ENCODE peak calls at places on chromosomes 7 and 10, in four cellular contexts. One of them, this sample, is unnamed.

GRCh38 chr10:103499881-103500280 is 6.4 kb downstream of the NEURL1 start:
- DNase-seq in Caco-2: no peak
- DNase-seq in choroid plexus epithelial cell: no peak
- DNase-seq in tibial artery: peak
- DNase-seq in this sample: no peak

GRCh38 chr10:120735315-120735714 is 115.8 kb upstream of the WDR11 start:
- DNase-seq in Caco-2: no peak
- DNase-seq in choroid plexus epithelial cell: no peak
- DNase-seq in tibial artery: no peak
- DNase-seq in this sample: no peak

GRCh38 chr7:45384499-45384898 is 189.7 kb upstream of the ADCY1 start:
- DNase-seq in Caco-2: no peak
- DNase-seq in choroid plexus epithelial cell: peak
- DNase-seq in tibial artery: no peak
- DNase-seq in this sample: peak

GRCh38 chr7:77262311-77262710 is 62.7 kb upstream of the FGL2 start:
- DNase-seq in Caco-2: no peak
- DNase-seq in choroid plexus epithelial cell: no peak
- DNase-seq in tibial artery: no peak
- DNase-seq in this sample: no peak

GRCh38 chr7:133576769-133577168 is 323.9 kb downstream of the EXOC4 start:
- DNase-seq in Caco-2: no peak
- DNase-seq in choroid plexus epithelial cell: no peak
- DNase-seq in tibial artery: no peak
- DNase-seq in this sample: no peak

GRCh38 chr10:29688230-29688634 is 53.5 kb upstream of the SVIL start:
- DNase-seq in Caco-2: peak
- DNase-seq in choroid plexus epithelial cell: no peak
- DNase-seq in tibial artery: no peak
- DNase-seq in this sample: no peak

GRCh38 chr7:67788689-67789088 is 792.1 kb downstream of the TYW1 start:
- DNase-seq in Caco-2: no peak
- DNase-seq in choroid plexus epithelial cell: peak
- DNase-seq in tibial artery: no peak
- DNase-seq in this sample: no peak

GRCh38 chr10:120423350-120424197 is 33.5 kb upstream of the PLPP4 start:
- DNase-seq in Caco-2: peak
- DNase-seq in choroid plexus epithelial cell: peak
- DNase-seq in tibial artery: no peak
- DNase-seq in this sample: peak

GRCh38 chr10:104146871-104147270 is 24.9 kb downstream of the SFR1 start:
- DNase-seq in Caco-2: no peak
- DNase-seq in choroid plexus epithelial cell: no peak
- DNase-seq in tibial artery: no peak
- DNase-seq in this sample: no peak

GRCh38 chr10:102384053-102384452 is 11.5 kb upstream of the NFKB2 start:
- DNase-seq in Caco-2: no peak
- DNase-seq in choroid plexus epithelial cell: peak
- DNase-seq in tibial artery: no peak
- DNase-seq in this sample: no peak

GRCh38 chr7:20954711-20955641 is 168.3 kb upstream of the SP8 start:
- DNase-seq in Caco-2: no peak
- DNase-seq in choroid plexus epithelial cell: no peak
- DNase-seq in tibial artery: no peak
- DNase-seq in this sample: peak

GRCh38 chr10:3268025-3268424 is 95.4 kb upstream of the PITRM1 start:
- DNase-seq in Caco-2: no peak
- DNase-seq in choroid plexus epithelial cell: no peak
- DNase-seq in tibial artery: no peak
- DNase-seq in this sample: no peak

GRCh38 chr7:107090452-107090851 is 45.9 kb downstream of the PRKAR2B start:
- DNase-seq in Caco-2: no peak
- DNase-seq in choroid plexus epithelial cell: no peak
- DNase-seq in tibial artery: no peak
- DNase-seq in this sample: no peak

GRCh38 chr10:17244712-17245365 is 16.8 kb downstream of the VIM start:
- DNase-seq in Caco-2: no peak
- DNase-seq in choroid plexus epithelial cell: peak
- DNase-seq in tibial artery: no peak
- DNase-seq in this sample: no peak

GRCh38 chr10:17248964-17249363 is 20.9 kb downstream of the VIM start:
- DNase-seq in Caco-2: no peak
- DNase-seq in choroid plexus epithelial cell: no peak
- DNase-seq in tibial artery: no peak
- DNase-seq in this sample: no peak

GRCh38 chr10:17250736-17251135 is 22.7 kb downstream of the VIM start:
- DNase-seq in Caco-2: no peak
- DNase-seq in choroid plexus epithelial cell: no peak
- DNase-seq in tibial artery: no peak
- DNase-seq in this sample: no peak

GRCh38 chr10:17247210-17247609 is 19.2 kb downstream of the VIM start:
- DNase-seq in Caco-2: no peak
- DNase-seq in choroid plexus epithelial cell: no peak
- DNase-seq in tibial artery: no peak
- DNase-seq in this sample: peak

GRCh38 chr10:17249820-17250219 is 21.8 kb downstream of the VIM start:
- DNase-seq in Caco-2: no peak
- DNase-seq in choroid plexus epithelial cell: peak
- DNase-seq in tibial artery: no peak
- DNase-seq in this sample: peak
- TF ChIP-seq CTCF in Caco-2: no peak
- TF ChIP-seq CTCF in choroid plexus epithelial cell: peak
- TF ChIP-seq CTCF in tibial artery: peak
- TF ChIP-seq CTCF in this sample: peak

GRCh38 chr7:99392046-99392445 is 16.4 kb downstream of the PDAP1 start:
- DNase-seq in Caco-2: no peak
- DNase-seq in choroid plexus epithelial cell: no peak
- DNase-seq in tibial artery: no peak
- DNase-seq in this sample: no peak
- H3K4me3 ChIP-seq in Caco-2: no peak
- H3K4me3 ChIP-seq in choroid plexus epithelial cell: no peak
- H3K4me3 ChIP-seq in tibial artery: peak
- H3K4me3 ChIP-seq in this sample: peak

GRCh38 chr10:85402541-85402940 is 964.1 kb downstream of the GRID1 start:
- DNase-seq in Caco-2: no peak
- DNase-seq in choroid plexus epithelial cell: no peak
- DNase-seq in tibial artery: no peak
- DNase-seq in this sample: peak
- TF ChIP-seq CTCF in Caco-2: no peak
- TF ChIP-seq CTCF in choroid plexus epithelial cell: no peak
- TF ChIP-seq CTCF in tibial artery: no peak
- TF ChIP-seq CTCF in this sample: no peak

GRCh38 chr10:93993414-93993781 is 333 bp upstream of the PLCE1 start:
- DNase-seq in Caco-2: no peak
- DNase-seq in choroid plexus epithelial cell: no peak
- DNase-seq in tibial artery: no peak
- DNase-seq in this sample: no peak

GRCh38 chr10:93991101-93991500 is 2.6 kb upstream of the PLCE1 start:
- DNase-seq in Caco-2: no peak
- DNase-seq in choroid plexus epithelial cell: no peak
- DNase-seq in tibial artery: no peak
- DNase-seq in this sample: no peak

GRCh38 chr10:93993782-93994668 is at the start of gene PLCE1:
- DNase-seq in Caco-2: peak
- DNase-seq in choroid plexus epithelial cell: peak
- DNase-seq in tibial artery: peak
- DNase-seq in this sample: no peak

GRCh38 chr10:93991596-93992284 is 2.0 kb upstream of the PLCE1 start:
- DNase-seq in Caco-2: peak
- DNase-seq in choroid plexus epithelial cell: peak
- DNase-seq in tibial artery: peak
- DNase-seq in this sample: peak

DNA sequence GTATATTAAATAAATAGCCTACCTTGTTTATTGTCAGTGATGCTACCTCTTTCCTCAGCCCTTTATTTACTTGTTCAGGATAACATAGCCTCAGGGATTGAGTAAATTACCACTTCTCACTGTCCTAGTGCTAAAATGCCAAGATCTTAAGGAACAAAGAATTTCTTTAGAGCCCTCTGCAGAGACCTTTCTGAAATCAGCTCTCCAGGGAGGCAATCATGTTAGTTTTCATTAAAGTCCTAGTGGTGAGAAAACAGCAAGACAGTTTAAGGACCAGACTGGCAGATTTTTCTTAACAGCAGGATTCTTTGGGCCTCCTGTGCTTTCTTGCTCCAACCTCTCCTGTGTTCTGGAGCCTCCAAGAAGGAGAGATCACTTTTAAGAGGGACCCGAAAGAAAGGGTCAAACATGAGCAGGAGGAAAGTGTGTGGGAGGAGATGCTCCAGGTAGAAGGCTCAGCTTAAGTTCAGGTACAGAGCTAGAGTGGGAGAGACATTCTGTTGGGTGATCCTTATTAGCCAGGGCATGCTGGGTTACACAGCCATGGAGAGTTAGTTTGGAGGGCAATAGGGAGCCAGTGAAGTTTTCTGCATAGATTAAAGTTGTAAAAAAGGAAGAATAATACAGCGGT is 1.2 kb upstream of the PLCE1 start:
- DNase-seq in Caco-2: no peak
- DNase-seq in choroid plexus epithelial cell: peak
- DNase-seq in tibial artery: no peak
- DNase-seq in this sample: no peak
- H3K4me3 ChIP-seq in Caco-2: no peak
- H3K4me3 ChIP-seq in choroid plexus epithelial cell: no peak
- H3K4me3 ChIP-seq in tibial artery: no peak
- H3K4me3 ChIP-seq in this sample: no peak

DNA sequence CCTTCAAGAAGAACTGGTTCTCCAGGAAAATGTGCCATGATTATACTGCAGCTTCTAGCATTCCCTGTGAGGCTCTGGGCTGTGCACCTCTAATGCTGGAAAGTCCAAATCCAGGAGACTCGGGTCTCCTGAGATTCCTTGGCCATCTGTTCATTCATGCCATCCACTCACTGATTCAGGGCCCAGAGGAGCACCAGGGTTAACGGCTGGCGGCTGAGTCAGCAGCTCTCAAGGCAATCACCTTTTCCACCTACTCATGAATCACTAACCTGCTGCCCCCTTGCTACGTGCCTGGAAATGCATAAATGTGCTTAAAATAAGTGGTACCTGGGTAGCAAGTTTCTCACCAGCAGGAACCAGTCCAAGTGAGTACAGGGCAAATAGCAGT is 132.7 kb downstream of the KCNMA1 start:
- DNase-seq in Caco-2: peak
- DNase-seq in choroid plexus epithelial cell: peak
- DNase-seq in tibial artery: peak
- DNase-seq in this sample: peak
- TF ChIP-seq CTCF in Caco-2: no peak
- TF ChIP-seq CTCF in choroid plexus epithelial cell: peak
- TF ChIP-seq CTCF in tibial artery: no peak
- TF ChIP-seq CTCF in this sample: peak

GRCh38 chr7:55307123-55307916 is 57.8 kb upstream of the LANCL2 start:
- DNase-seq in Caco-2: peak
- DNase-seq in choroid plexus epithelial cell: peak
- DNase-seq in tibial artery: no peak
- DNase-seq in this sample: no peak

GRCh38 chr7:55308186-55308929 is 56.8 kb upstream of the LANCL2 start:
- DNase-seq in Caco-2: peak
- DNase-seq in choroid plexus epithelial cell: peak
- DNase-seq in tibial artery: no peak
- DNase-seq in this sample: no peak

GRCh38 chr7:55304363-55304762 is 60.8 kb upstream of the LANCL2 start:
- DNase-seq in Caco-2: no peak
- DNase-seq in choroid plexus epithelial cell: peak
- DNase-seq in tibial artery: no peak
- DNase-seq in this sample: peak

GRCh38 chr7:55305130-55305529 is 60.0 kb upstream of the LANCL2 start:
- DNase-seq in Caco-2: no peak
- DNase-seq in choroid plexus epithelial cell: no peak
- DNase-seq in tibial artery: no peak
- DNase-seq in this sample: no peak

GRCh38 chr7:55306331-55306730 is 58.8 kb upstream of the LANCL2 start:
- DNase-seq in Caco-2: no peak
- DNase-seq in choroid plexus epithelial cell: no peak
- DNase-seq in tibial artery: no peak
- DNase-seq in this sample: peak
- H3K4me3 ChIP-seq in Caco-2: no peak
- H3K4me3 ChIP-seq in choroid plexus epithelial cell: no peak
- H3K4me3 ChIP-seq in tibial artery: no peak
- H3K4me3 ChIP-seq in this sample: no peak

GRCh38 chr7:132321387-132321786 is 254.9 kb downstream of the PLXNA4 start:
- DNase-seq in Caco-2: peak
- DNase-seq in choroid plexus epithelial cell: peak
- DNase-seq in tibial artery: no peak
- DNase-seq in this sample: no peak
- TF ChIP-seq CTCF in Caco-2: no peak
- TF ChIP-seq CTCF in choroid plexus epithelial cell: peak
- TF ChIP-seq CTCF in tibial artery: no peak
- TF ChIP-seq CTCF in this sample: no peak

GRCh38 chr7:18521236-18521589 is 25.7 kb downstream of the HDAC9 start:
- DNase-seq in Caco-2: no peak
- DNase-seq in choroid plexus epithelial cell: no peak
- DNase-seq in tibial artery: no peak
- DNase-seq in this sample: no peak

GRCh38 chr7:18518555-18518954 is 23.0 kb downstream of the HDAC9 start:
- DNase-seq in Caco-2: no peak
- DNase-seq in choroid plexus epithelial cell: no peak
- DNase-seq in tibial artery: no peak
- DNase-seq in this sample: no peak

GRCh38 chr7:18524248-18524647 is 28.7 kb downstream of the HDAC9 start:
- DNase-seq in Caco-2: no peak
- DNase-seq in choroid plexus epithelial cell: no peak
- DNase-seq in tibial artery: no peak
- DNase-seq in this sample: no peak

GRCh38 chr7:18521945-18522566 is 26.5 kb downstream of the HDAC9 start:
- DNase-seq in Caco-2: no peak
- DNase-seq in choroid plexus epithelial cell: no peak
- DNase-seq in tibial artery: no peak
- DNase-seq in this sample: no peak

DNA sequence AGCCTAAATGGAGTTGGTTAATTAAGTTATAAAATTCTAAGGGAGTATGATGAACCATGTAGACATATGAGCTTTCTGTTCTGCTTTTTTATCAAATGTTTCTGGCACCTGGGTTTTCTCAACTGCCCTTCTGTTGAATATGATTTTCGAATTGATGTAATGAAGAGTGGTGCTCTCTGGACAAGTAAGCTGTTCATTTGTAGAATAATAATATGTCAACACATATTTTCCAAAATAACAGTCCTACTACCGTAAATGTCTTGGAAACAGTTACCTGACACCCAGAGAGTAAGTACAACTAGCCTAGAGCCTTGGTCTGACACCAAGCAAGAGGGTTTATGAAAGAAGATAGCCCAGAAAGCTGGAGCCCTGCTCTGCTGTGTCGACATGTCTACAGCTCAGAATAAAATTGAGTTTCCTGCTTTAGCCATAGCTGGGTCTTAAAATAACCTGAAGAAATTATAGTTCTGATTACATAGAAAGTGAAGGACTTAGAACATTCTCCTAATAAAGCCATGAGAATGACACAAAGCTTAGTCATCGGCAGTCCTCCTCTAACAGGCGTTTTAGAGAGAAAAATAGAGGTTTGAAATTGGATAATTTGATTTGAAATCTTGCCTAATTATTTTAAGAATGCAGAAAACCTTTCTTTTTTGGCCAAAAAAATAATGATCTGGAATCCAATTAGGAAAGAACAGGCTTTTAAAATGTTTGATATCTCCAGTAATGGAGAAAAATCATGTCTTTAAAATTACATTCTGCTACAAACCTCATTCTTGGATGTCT is 25.1 kb downstream of the HDAC9 start:
- DNase-seq in Caco-2: no peak
- DNase-seq in choroid plexus epithelial cell: peak
- DNase-seq in tibial artery: no peak
- DNase-seq in this sample: peak
- H3K4me3 ChIP-seq in Caco-2: no peak
- H3K4me3 ChIP-seq in choroid plexus epithelial cell: no peak
- H3K4me3 ChIP-seq in tibial artery: peak
- H3K4me3 ChIP-seq in this sample: no peak

GRCh38 chr10:124092270-124093075 is 925 bp downstream of the CHST15 start:
- DNase-seq in Caco-2: peak
- DNase-seq in choroid plexus epithelial cell: no peak
- DNase-seq in tibial artery: peak
- DNase-seq in this sample: peak
- TF ChIP-seq CTCF in Caco-2: no peak
- TF ChIP-seq CTCF in choroid plexus epithelial cell: no peak
- TF ChIP-seq CTCF in tibial artery: peak
- TF ChIP-seq CTCF in this sample: peak

This sample was measured in bronchial epithelial cell.